ENCODE peak calls at places on chromosomes 13 and 19, in four cellular contexts. T is mesendoderm, J is IMR-90, I is H1. G is an unnamed sample. For H3K4me1, the result is how much of the 10 kb centered on the place peaks cover.

GRCh38 chr19:50922316-50922853 is 11.2 kb upstream of the KLK4 start:
- DNase-seq in I (peak), T (peak), J (peak), G (peak)

GRCh38 chr19:23415561-23416191 is 20.4 kb upstream of the ZNF91 start:
- DNase-seq in T (peak), J (no peak), I (peak), G (peak)

GRCh38 chr19:8610041-8610927 is at the start of gene ADAMTS10:
- DNase-seq in I (no peak), T (peak), J (peak), G (peak)

GRCh38 chr13:19362946-19363510 is 181.4 kb upstream of the TUBA3C start:
- DNase-seq in I (no peak), T (no peak), J (no peak), G (no peak)

GRCh38 chr19:29671393-29672076 is 6.3 kb downstream of the PLEKHF1 start:
- DNase-seq in T (no peak), I (no peak), J (no peak), G (no peak)

GRCh38 chr19:13906525-13906904 is 514 bp downstream of the CC2D1A start:
- DNase-seq in I (no peak), T (no peak), J (no peak), G (no peak)

GRCh38 chr19:44512326-44513298 is 12.3 kb upstream of the ZNF180 start:
- DNase-seq in T (peak), I (peak), J (peak), G (peak)

GRCh38 chr13:66689628-66690027 is 540.5 kb downstream of the PCDH9 start:
- DNase-seq in I (no peak), T (peak), J (peak), G (no peak)

GRCh38 chr19:9057505-9058258 is 29.2 kb upstream of the OR1M1 start:
- DNase-seq in I (no peak), T (no peak), J (no peak), G (no peak)

GRCh38 chr19:18999896-19000620 is 33.3 kb downstream of the SUGP2 start:
- DNase-seq in I (no peak), J (peak), T (peak), G (no peak)

GRCh38 chr19:4229179-4229931 is at the start of gene EBI3:
- DNase-seq in T (peak), J (peak), I (no peak), G (peak)

GRCh38 chr13:100789968-100790367 is 115.4 kb upstream of the TMTC4 start:
- DNase-seq in I (no peak), T (no peak), J (no peak), G (no peak)

GRCh38 chr19:7781157-7781556 is 18.1 kb downstream of the CLEC4M start:
- DNase-seq in I (no peak), J (no peak), T (no peak), G (no peak)

GRCh38 chr19:39413269-39413902 is 917 bp downstream of the PLEKHG2 start:
- DNase-seq in J (peak), I (no peak), T (peak), G (no peak)

GRCh38 chr13:68319384-68319783 is 1089.2 kb upstream of the PCDH9 start:
- DNase-seq in J (no peak), T (no peak), I (no peak), G (no peak)

GRCh38 chr13:73745190-73745589 is 389.0 kb downstream of the KLF12 start:
- DNase-seq in J (no peak), T (no peak), I (no peak), G (no peak)

GRCh38 chr13:32019612-32020233 is 11.9 kb upstream of the FRY start:
- DNase-seq in T (peak), I (no peak), J (peak), G (peak)

GRCh38 chr19:45187421-45188100 is 9.0 kb downstream of the BLOC1S3 start:
- DNase-seq in T (peak), J (no peak), I (no peak), G (peak)

GRCh38 chr13:111875922-111876321 is 191.0 kb upstream of the SOX1 start:
- DNase-seq in T (no peak), J (no peak), I (no peak), G (no peak)

GRCh38 chr19:7505682-7506384 is 10.1 kb upstream of the ZNF358 start:
- DNase-seq in J (no peak), I (no peak), T (peak), G (no peak)

GRCh38 chr19:8340341-8341096 is 2.5 kb downstream of the KANK3 start:
- DNase-seq in I (no peak), J (no peak), T (no peak), G (peak)

GRCh38 chr13:85724554-85725432 is 74.4 kb downstream of the SLITRK6 start:
- DNase-seq in I (no peak), J (peak), T (no peak), G (no peak)

GRCh38 chr13:67662997-67663396 is 432.9 kb upstream of the PCDH9 start:
- DNase-seq in J (no peak), I (no peak), T (no peak), G (no peak)

GRCh38 chr13:79988573-79988972 is 352.4 kb downstream of the SPRY2 start:
- DNase-seq in T (no peak), J (peak), I (no peak), G (no peak)

GRCh38 chr19:56837892-56838679 is 2.4 kb downstream of the PEG3 start:
- DNase-seq in J (no peak), T (peak), I (no peak), G (no peak)

GRCh38 chr19:35703343-35703742 is 1.0 kb upstream of the ZBTB32 start:
- DNase-seq in I (no peak), J (no peak), T (peak), G (peak)

GRCh38 chr19:35696835-35697234 is 7.5 kb upstream of the ZBTB32 start:
- DNase-seq in T (no peak), J (no peak), I (no peak), G (no peak)

GRCh38 chr19:35704218-35704617 is at the start of gene ZBTB32:
- DNase-seq in T (peak), J (peak), I (no peak), G (peak)

GRCh38 chr19:35708391-35708790 is 4.0 kb downstream of the ZBTB32 start:
- DNase-seq in T (no peak), I (no peak), J (no peak), G (no peak)

DNA sequence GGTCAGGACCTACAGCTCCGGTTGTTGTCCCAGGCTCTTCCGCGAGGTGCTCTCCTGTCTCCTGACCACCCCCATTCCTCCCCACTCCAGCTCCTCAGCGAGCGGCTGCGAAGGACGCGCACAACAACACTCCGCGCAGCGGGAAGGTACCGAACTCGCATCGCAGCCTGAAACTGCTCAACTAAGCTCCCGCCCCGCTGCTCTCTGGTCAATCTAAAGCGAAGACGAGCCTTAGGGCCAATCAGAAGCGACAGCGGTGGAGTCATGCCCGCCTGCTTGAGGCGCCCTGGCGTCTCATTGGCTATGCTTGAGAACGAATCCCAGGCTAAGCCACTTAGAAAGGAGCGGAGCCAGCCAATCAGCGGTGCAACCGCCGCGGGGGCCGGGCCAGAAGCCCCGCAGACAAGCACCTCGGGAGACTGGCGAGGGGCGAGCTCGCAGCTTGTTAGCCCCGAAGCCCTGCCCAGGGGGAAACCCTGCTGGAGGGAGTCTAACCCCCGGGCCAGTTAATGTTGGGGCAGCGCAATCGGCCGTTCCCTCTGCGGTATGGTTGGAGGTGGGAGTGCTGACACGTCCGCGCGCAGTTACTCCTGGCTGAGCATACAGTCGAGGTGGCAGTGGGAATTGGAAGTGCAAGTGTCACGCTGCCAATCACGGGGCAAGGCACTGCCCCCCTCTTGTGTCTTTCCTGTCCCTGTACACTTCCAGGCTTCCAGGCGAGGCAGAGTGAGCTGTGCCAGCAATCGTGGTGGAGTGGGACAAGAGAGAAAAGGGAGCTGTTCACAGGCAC is 1.9 kb upstream of the ZBTB32 start:
- DNase-seq in I (peak), J (peak), T (peak), G (peak)
- H3K18ac ChIP-seq in I (peak), J (no peak), T (no peak), G (no peak)

GRCh38 chr19:33878136-33878535 is 81.5 kb downstream of the KCTD15 start:
- DNase-seq in I (no peak), J (no peak), T (no peak), G (no peak)
- H3K56ac ChIP-seq in I (no peak), J (no peak), T (no peak), G (no peak)

GRCh38 chr13:40588101-40588500 is 78.3 kb downstream of the FOXO1 start:
- DNase-seq in T (no peak), I (no peak), J (no peak), G (no peak)
- H3K4me1 ChIP-seq in T (under half), I (under half), J (under half), G (under half)

DNA sequence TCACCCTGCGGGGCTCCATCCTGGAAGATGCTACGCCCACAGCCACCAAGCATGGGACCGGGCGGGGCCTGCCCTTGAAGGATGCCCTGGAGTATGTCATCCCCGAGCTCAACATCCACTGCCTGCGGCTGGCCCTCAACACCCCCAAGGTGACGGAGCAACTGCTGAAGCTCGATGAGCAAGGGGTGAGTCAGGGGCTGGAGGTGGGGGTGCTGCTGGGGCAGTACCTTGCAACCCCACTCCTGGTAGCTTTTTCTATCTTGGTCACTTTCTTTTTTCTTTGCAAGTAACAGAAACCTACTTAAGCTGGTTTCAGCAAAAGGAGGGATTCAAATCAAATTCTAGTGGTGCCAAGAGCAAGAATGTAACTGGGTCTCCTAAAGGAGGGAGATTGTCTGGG is 124.1 kb downstream of the DPF1 start:
- DNase-seq in T (no peak), J (no peak), I (no peak), G (no peak)
- H3K18ac ChIP-seq in T (no peak), J (no peak), I (no peak), G (no peak)

GRCh38 chr13:33380487-33381079 is 95.0 kb upstream of the STARD13 start:
- DNase-seq in J (no peak), I (no peak), T (peak), G (no peak)
- H3K56ac ChIP-seq in J (no peak), I (no peak), T (peak), G (no peak)